ENCODE peak calls at places on chromosome 17, in eight cellular contexts. N is memory B cell; Y is T1000; Z is G401; R is stimulated activated CD4-positive, alpha-beta T cell treated with anti-CD3 and anti-CD28 coated beads, Interleukin-2, amount 100 ng/mL, for 4 hours; C is fibroblast of the aortic adventitia; V is activated naive CD8-positive, alpha-beta T cell treated with anti-CD3 and anti-CD28 coated beads, Interleukin-2, amount 50 U/mL, for 16 hours; D is fibroblast of gingiva. G is an unnamed sample.

GRCh38 chr17:1673041-1673790 is 11.5 kb downstream of the PRPF8 start:
- DNase-seq in N (no peak), D (no peak), R (no peak), V (no peak), C (no peak), Y (no peak), Z (peak; percentile 70), G (peak; percentile 73)

GRCh38 chr17:76688165-76688622 is 22.6 kb downstream of the MXRA7 start:
- DNase-seq in D (no peak), C (no peak), N (no peak), V (no peak), Z (no peak), Y (no peak), R (no peak), G (no peak)

GRCh38 chr17:17021194-17021863 is 20.9 kb upstream of the MPRIP start:
- DNase-seq in C (peak; percentile 33), V (no peak), D (no peak), Y (peak; percentile 62), R (no peak), N (no peak), Z (no peak), G (no peak)

GRCh38 chr17:9291912-9292562 is 270.7 kb downstream of the NTN1 start:
- DNase-seq in R (peak; percentile 22), Y (no peak), V (no peak), D (peak; percentile 43), C (peak; percentile 34), Z (peak; percentile 45), N (peak; percentile 14), G (peak; percentile 28)

GRCh38 chr17:43224146-43224705 is 4.2 kb downstream of the CCDC200 start:
- DNase-seq in Z (no peak), N (no peak), C (no peak), Y (no peak), D (no peak), R (no peak), V (no peak), G (no peak)

GRCh38 chr17:40850287-40850972 is 16.6 kb downstream of the KRT12 start:
- DNase-seq in R (no peak), Y (no peak), V (no peak), N (no peak), Z (no peak), D (peak; percentile 38), C (no peak), G (no peak)

GRCh38 chr17:45131616-45132301 is 556 bp downstream of the PLCD3 start:
- DNase-seq in R (no peak), C (no peak), Z (peak; percentile 27), N (peak; percentile 50), Y (peak; percentile 17), D (no peak), V (no peak), G (peak; percentile 32)

GRCh38 chr17:4014148-4014927 is 50.1 kb upstream of the ATP2A3 start:
- DNase-seq in N (no peak), V (no peak), C (no peak), Z (no peak), D (no peak), R (no peak), Y (no peak), G (no peak)

GRCh38 chr17:2138768-2139167 is 83.9 kb downstream of the HIC1 start:
- DNase-seq in Y (no peak), C (peak; percentile 62), N (no peak), Z (no peak), R (no peak), V (no peak), D (peak; percentile 8), G (no peak)

GRCh38 chr17:27569257-27569722 is 61.7 kb upstream of the LGALS9 start:
- DNase-seq in D (no peak), C (peak; percentile 33), R (peak; percentile 29), Z (no peak), N (peak; percentile 25), V (no peak), Y (no peak), G (no peak)

GRCh38 chr17:64384253-64385186 is 6.1 kb downstream of the PECAM1 start:
- DNase-seq in N (no peak), R (no peak), C (peak; percentile 19), Z (no peak), V (no peak), D (no peak), Y (no peak), G (no peak)

GRCh38 chr17:61349350-61349749 is 50.3 kb upstream of the TBX2 start:
- DNase-seq in Y (no peak), C (peak; percentile 8), Z (no peak), R (no peak), D (no peak), V (no peak), N (no peak), G (no peak)

GRCh38 chr17:3796822-3797170 is 4.2 kb downstream of the ITGAE start:
- DNase-seq in Y (no peak), C (no peak), R (no peak), V (no peak), Z (no peak), N (no peak), D (no peak), G (no peak)

GRCh38 chr17:47855737-47856136 is 4.8 kb upstream of the SP6 start:
- DNase-seq in Y (no peak), R (no peak), V (no peak), Z (no peak), N (no peak), D (no peak), C (no peak), G (no peak)

GRCh38 chr17:29588561-29589411 is 662 bp downstream of the GIT1 start:
- DNase-seq in N (no peak), C (no peak), R (peak; percentile 71), D (no peak), Y (no peak), Z (peak; percentile 36), V (no peak), G (peak; percentile 45)

GRCh38 chr17:15261063-15261817 is 3.9 kb downstream of the PMP22 start:
- DNase-seq in N (no peak), Y (no peak), C (peak; percentile 63), V (no peak), D (peak; percentile 53), R (no peak), Z (peak; percentile 27), G (peak; percentile 22)

GRCh38 chr17:37568350-37569053 is 40.7 kb downstream of the SYNRG start:
- DNase-seq in C (no peak), D (no peak), V (no peak), Y (no peak), N (no peak), R (no peak), Z (no peak), G (no peak)

GRCh38 chr17:43832976-43833829 is at the start of gene MPP3:
- DNase-seq in V (no peak), D (peak; percentile 71), Y (peak; percentile 26), C (peak; percentile 52), N (no peak), Z (peak; percentile 82), R (peak; percentile 47), G (peak; percentile 91)

GRCh38 chr17:50285941-50286340 is 11.7 kb downstream of the TMEM92 start:
- DNase-seq in Y (no peak), N (no peak), R (no peak), D (no peak), V (no peak), Z (no peak), C (no peak), G (no peak)

GRCh38 chr17:6914711-6915110 is 81.1 kb upstream of the ALOX12 start:
- DNase-seq in Z (no peak), N (no peak), R (no peak), D (peak; percentile 78), C (peak; percentile 43), Y (no peak), V (no peak), G (no peak)

GRCh38 chr17:8581002-8581658 is 49.4 kb downstream of the MYH10 start:
- DNase-seq in R (no peak), C (no peak), V (no peak), Y (no peak), D (no peak), N (no peak), Z (no peak), G (no peak)

GRCh38 chr17:79850571-79851460 is 11.6 kb upstream of the CBX4 start:
- DNase-seq in Z (no peak), R (no peak), D (no peak), V (no peak), Y (peak; percentile 72), N (no peak), C (peak; percentile 36), G (no peak)

GRCh38 chr17:59425085-59425901 is 93.8 kb downstream of the YPEL2 start:
- DNase-seq in Y (peak; percentile 30), D (peak; percentile 58), Z (peak; percentile 85), R (no peak), N (no peak), V (no peak), C (peak; percentile 69), G (peak; percentile 59)

GRCh38 chr17:35577826-35578194 is 561 bp downstream of the PEX12 start:
- DNase-seq in Y (no peak), V (no peak), Z (peak; percentile 26), N (no peak), D (no peak), C (peak; percentile 16), R (no peak), G (no peak)

GRCh38 chr17:58331815-58332719 is 3.5 kb upstream of the TSPOAP1 start:
- DNase-seq in R (peak; percentile 92), V (peak; percentile 87), Z (no peak), C (no peak), N (peak; percentile 88), Y (no peak), D (no peak), G (no peak)

GRCh38 chr17:62801553-62801952 is 6.6 kb downstream of the MARCHF10 start:
- DNase-seq in D (no peak), V (no peak), Z (no peak), N (no peak), C (no peak), R (no peak), Y (no peak), G (no peak)

GRCh38 chr17:700504-701094 is 14.0 kb downstream of the VPS53 start:
- DNase-seq in V (no peak), C (peak; percentile 61), Z (peak; percentile 67), D (peak; percentile 17), Y (no peak), N (peak; percentile 45), R (no peak), G (peak; percentile 76)

GRCh38 chr17:31452101-31452500 is 60.6 kb downstream of the RAB11FIP4 start:
- DNase-seq in C (no peak), Z (no peak), Y (no peak), R (no peak), V (no peak), D (no peak), N (no peak), G (no peak)

G was measured in cerebellum.